ENCODE peak calls at places on chromosomes 11 and 22, in five cellular contexts. One of them, this sample, is unnamed.

GRCh38 chr11:113684558-113684957 is 21.6 kb downstream of the TMPRSS5 start:
- DNase-seq in kidney epithelial cell: no peak
- DNase-seq in dorsolateral prefrontal cortex: no peak
- DNase-seq in HL-60: no peak
- DNase-seq in cardiac fibroblast: no peak
- DNase-seq in this sample: no peak

GRCh38 chr11:33001281-33001680 is 14.4 kb upstream of the DEPDC7 start:
- DNase-seq in dorsolateral prefrontal cortex: no peak
- DNase-seq in cardiac fibroblast: no peak
- DNase-seq in HL-60: no peak
- DNase-seq in kidney epithelial cell: no peak
- DNase-seq in this sample: no peak

GRCh38 chr11:34792814-34793241 is 123.4 kb downstream of the APIP start:
- DNase-seq in dorsolateral prefrontal cortex: no peak
- DNase-seq in cardiac fibroblast: no peak
- DNase-seq in kidney epithelial cell: no peak
- DNase-seq in HL-60: no peak
- DNase-seq in this sample: no peak

GRCh38 chr11:59611570-59612565 is 3.7 kb downstream of the OSBP start:
- DNase-seq in cardiac fibroblast: peak
- DNase-seq in dorsolateral prefrontal cortex: no peak
- DNase-seq in kidney epithelial cell: no peak
- DNase-seq in HL-60: no peak
- DNase-seq in this sample: no peak

GRCh38 chr22:37599161-37599560 is 9.5 kb upstream of the GGA1 start:
- DNase-seq in HL-60: no peak
- DNase-seq in dorsolateral prefrontal cortex: no peak
- DNase-seq in cardiac fibroblast: no peak
- DNase-seq in kidney epithelial cell: no peak
- DNase-seq in this sample: no peak

GRCh38 chr22:31056986-31057599 is 24.0 kb upstream of the SMTN start:
- DNase-seq in HL-60: no peak
- DNase-seq in kidney epithelial cell: no peak
- DNase-seq in cardiac fibroblast: no peak
- DNase-seq in dorsolateral prefrontal cortex: no peak
- DNase-seq in this sample: no peak

GRCh38 chr22:46104881-46105493 is 45.3 kb upstream of the PPARA start:
- DNase-seq in cardiac fibroblast: no peak
- DNase-seq in HL-60: no peak
- DNase-seq in kidney epithelial cell: no peak
- DNase-seq in dorsolateral prefrontal cortex: no peak
- DNase-seq in this sample: no peak

GRCh38 chr11:38547464-38547863 is 1949.4 kb upstream of the RAG2 start:
- DNase-seq in HL-60: no peak
- DNase-seq in kidney epithelial cell: no peak
- DNase-seq in dorsolateral prefrontal cortex: no peak
- DNase-seq in cardiac fibroblast: peak
- DNase-seq in this sample: no peak

GRCh38 chr11:18457435-18457834 is 1.8 kb downstream of the LDHAL6A start:
- DNase-seq in kidney epithelial cell: no peak
- DNase-seq in cardiac fibroblast: peak
- DNase-seq in HL-60: no peak
- DNase-seq in dorsolateral prefrontal cortex: no peak
- DNase-seq in this sample: no peak

GRCh38 chr22:24161485-24161884 is 19.8 kb upstream of the SUSD2 start:
- DNase-seq in cardiac fibroblast: no peak
- DNase-seq in kidney epithelial cell: no peak
- DNase-seq in dorsolateral prefrontal cortex: no peak
- DNase-seq in HL-60: no peak
- DNase-seq in this sample: no peak
- TF ChIP-seq CTCF in cardiac fibroblast: no peak
- TF ChIP-seq CTCF in kidney epithelial cell: no peak
- TF ChIP-seq CTCF in dorsolateral prefrontal cortex: no peak
- TF ChIP-seq CTCF in HL-60: no peak
- TF ChIP-seq CTCF in this sample: no peak

DNA sequence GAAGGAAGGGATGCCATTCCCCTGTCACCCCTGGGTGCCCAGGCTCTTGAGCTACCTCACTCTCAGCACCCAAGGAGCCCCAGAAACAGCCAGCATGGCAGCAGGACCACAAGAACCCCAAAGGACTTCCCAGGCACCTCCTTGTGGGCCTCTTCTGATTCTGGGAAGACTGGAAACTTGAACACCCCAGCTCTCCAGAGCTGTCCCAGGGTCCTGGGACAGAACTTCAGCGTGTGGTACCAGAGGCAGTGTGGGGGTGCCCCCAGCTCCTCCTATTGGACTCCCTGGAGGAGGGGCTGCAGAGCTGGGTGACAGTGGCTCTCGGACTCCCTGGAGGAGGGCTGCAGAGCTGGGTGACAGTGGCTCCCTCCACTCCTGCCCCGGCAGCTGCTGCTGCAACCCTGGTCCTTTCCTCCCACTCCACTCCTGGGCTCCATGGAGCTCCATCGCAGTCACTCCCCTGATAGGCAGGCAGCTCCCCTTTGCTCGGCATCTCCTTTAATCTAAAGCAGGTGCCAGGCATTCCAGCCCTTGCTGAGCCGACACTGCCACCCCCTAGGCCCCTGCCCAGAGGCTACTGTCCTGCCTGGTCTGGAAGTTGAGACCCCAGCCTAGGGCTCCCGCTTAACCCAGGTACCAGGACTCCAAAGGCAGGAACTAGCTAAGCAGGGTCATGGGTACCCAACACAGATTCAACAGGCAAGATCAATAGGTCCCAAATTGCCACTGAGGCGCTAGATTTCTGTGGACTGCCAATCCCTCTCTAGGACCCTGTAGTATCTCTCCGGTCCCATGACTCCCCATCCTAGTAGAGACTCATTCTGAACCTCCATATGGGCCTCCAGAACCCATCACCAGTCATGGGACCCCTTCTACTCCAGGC is 2.7 kb downstream of the BCL9L start:
- DNase-seq in kidney epithelial cell: no peak
- DNase-seq in dorsolateral prefrontal cortex: no peak
- DNase-seq in HL-60: no peak
- DNase-seq in cardiac fibroblast: no peak
- DNase-seq in this sample: no peak
- H3K4me3 ChIP-seq in kidney epithelial cell: peak
- H3K4me3 ChIP-seq in dorsolateral prefrontal cortex: peak
- H3K4me3 ChIP-seq in HL-60: no peak
- H3K4me3 ChIP-seq in cardiac fibroblast: peak
- H3K4me3 ChIP-seq in this sample: peak

DNA sequence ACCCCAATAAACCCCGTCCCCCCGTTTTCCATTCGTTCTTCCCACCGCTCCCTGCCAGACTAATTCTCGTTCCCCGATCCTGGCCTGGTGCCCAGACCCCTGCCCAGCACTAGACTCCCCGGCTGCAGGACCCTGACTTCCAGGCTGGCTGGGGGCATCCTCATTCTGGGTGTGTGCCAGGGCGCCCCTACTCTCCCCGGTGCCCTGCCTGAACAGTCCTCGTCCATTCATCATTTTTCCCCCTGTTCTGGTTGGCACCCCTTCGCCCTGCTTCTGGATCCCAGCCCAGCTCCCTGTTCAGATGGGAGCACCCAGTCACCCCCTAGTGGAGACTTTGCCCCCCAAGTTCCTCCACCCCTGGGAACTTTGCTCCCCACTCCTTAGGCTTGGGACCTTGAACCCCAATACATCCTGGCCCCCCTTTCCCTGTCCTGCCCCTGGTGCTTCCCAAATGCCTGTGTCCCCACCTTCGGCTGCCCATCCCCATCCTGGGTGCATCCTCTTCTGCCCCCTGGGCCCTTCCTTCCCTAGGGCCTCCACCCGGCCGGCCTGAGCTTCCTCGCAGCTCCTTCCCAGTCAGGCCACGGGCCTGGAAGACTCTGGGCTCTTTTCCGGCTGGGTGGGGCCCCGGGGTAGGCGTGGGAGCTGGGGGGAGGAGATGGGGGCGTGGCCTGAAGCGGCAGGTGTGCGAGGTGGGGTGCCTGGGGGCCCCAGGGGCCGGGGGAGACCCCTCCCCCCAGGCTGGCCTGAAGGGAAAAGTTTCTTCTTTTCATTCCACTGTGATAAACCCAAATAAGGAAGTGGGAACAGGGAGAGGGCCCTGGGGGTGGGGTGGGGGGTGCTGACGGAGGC is 882 bp downstream of the PLCB3 start:
- DNase-seq in kidney epithelial cell: no peak
- DNase-seq in cardiac fibroblast: peak
- DNase-seq in dorsolateral prefrontal cortex: no peak
- DNase-seq in HL-60: no peak
- DNase-seq in this sample: no peak
- TF ChIP-seq CTCF in kidney epithelial cell: peak
- TF ChIP-seq CTCF in cardiac fibroblast: peak
- TF ChIP-seq CTCF in dorsolateral prefrontal cortex: peak
- TF ChIP-seq CTCF in HL-60: no peak
- TF ChIP-seq CTCF in this sample: peak

GRCh38 chr11:83691387-83692088 is 405.4 kb upstream of the CCDC90B start:
- DNase-seq in cardiac fibroblast: peak
- DNase-seq in dorsolateral prefrontal cortex: no peak
- DNase-seq in HL-60: no peak
- DNase-seq in kidney epithelial cell: no peak
- DNase-seq in this sample: no peak

GRCh38 chr11:83702795-83703194 is 416.6 kb upstream of the CCDC90B start:
- DNase-seq in cardiac fibroblast: no peak
- DNase-seq in kidney epithelial cell: no peak
- DNase-seq in HL-60: no peak
- DNase-seq in dorsolateral prefrontal cortex: no peak
- DNase-seq in this sample: no peak

GRCh38 chr11:83693279-83693992 is 407.3 kb upstream of the CCDC90B start:
- DNase-seq in dorsolateral prefrontal cortex: no peak
- DNase-seq in cardiac fibroblast: no peak
- DNase-seq in kidney epithelial cell: no peak
- DNase-seq in HL-60: no peak
- DNase-seq in this sample: no peak

GRCh38 chr11:83694191-83694905 is 408.2 kb upstream of the CCDC90B start:
- DNase-seq in dorsolateral prefrontal cortex: no peak
- DNase-seq in HL-60: no peak
- DNase-seq in kidney epithelial cell: no peak
- DNase-seq in cardiac fibroblast: no peak
- DNase-seq in this sample: no peak

DNA sequence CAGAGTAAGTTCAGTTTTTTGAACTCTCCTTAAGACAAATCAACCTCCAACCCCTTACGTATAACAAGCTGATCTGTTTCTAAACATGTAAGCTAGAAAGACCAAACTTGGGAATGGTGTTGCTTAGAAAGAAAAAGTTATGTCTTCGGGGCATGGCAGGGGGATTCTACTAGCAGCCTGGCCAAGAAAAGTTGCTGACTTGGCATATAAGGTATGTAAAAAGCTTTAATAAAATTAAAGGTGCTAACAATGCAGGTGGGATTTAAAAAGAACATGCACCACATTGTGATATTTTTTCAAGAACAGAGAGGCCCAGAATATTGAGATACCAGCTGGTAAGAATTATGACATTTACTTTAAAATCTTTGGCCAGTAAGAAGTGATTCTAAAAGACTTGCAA is 411.4 kb upstream of the CCDC90B start:
- DNase-seq in HL-60: no peak
- DNase-seq in kidney epithelial cell: no peak
- DNase-seq in cardiac fibroblast: no peak
- DNase-seq in dorsolateral prefrontal cortex: no peak
- DNase-seq in this sample: no peak
- H3K4me3 ChIP-seq in HL-60: no peak
- H3K4me3 ChIP-seq in kidney epithelial cell: no peak
- H3K4me3 ChIP-seq in cardiac fibroblast: no peak
- H3K4me3 ChIP-seq in dorsolateral prefrontal cortex: no peak
- H3K4me3 ChIP-seq in this sample: no peak

GRCh38 chr11:19800714-19801519 is 88.3 kb downstream of the NAV2 start:
- DNase-seq in cardiac fibroblast: no peak
- DNase-seq in dorsolateral prefrontal cortex: no peak
- DNase-seq in HL-60: no peak
- DNase-seq in kidney epithelial cell: no peak
- DNase-seq in this sample: no peak
- TF ChIP-seq CTCF in cardiac fibroblast: peak
- TF ChIP-seq CTCF in dorsolateral prefrontal cortex: no peak
- TF ChIP-seq CTCF in HL-60: no peak
- TF ChIP-seq CTCF in kidney epithelial cell: no peak
- TF ChIP-seq CTCF in this sample: peak

DNA sequence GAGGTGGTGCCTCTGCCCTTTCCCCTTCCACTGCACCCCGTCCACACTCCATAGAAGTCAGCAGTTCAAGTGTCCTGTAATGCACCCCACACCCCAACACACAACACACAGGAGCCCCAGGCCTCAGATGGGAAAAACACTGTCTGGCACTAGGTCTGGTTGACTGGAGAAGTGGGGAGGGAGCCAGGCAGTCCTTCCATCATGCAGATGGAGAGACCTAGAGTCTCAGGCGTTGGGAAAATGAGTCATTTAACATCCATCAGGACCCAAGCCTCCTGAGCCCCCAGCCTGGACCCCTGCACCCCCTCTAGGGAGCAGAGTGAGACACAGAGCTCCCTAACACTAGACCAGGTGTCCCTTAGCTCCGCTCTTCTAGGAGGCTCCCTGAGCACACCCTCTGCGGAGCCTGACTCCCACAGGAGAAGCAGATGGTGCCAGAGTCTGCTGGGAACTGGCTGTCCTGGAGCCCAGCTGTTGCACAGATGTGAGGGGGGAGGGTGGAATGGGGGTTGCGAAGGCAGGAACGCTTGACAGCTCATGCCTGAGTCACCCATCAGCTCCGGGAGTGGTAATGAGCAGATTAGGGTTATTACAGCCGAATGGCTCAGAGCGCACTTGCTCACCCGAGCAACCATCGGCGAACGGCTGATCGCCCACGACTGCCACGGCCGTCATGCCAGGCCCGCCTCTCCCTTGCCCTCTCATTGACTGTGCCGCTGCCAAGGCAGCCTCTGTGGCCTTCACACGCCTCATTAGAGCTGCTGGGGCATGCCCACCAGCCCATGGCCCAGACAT is 22.1 kb upstream of the SYT7 start:
- DNase-seq in kidney epithelial cell: peak
- DNase-seq in dorsolateral prefrontal cortex: no peak
- DNase-seq in cardiac fibroblast: peak
- DNase-seq in HL-60: no peak
- DNase-seq in this sample: peak
- H3K4me3 ChIP-seq in kidney epithelial cell: no peak
- H3K4me3 ChIP-seq in dorsolateral prefrontal cortex: no peak
- H3K4me3 ChIP-seq in cardiac fibroblast: no peak
- H3K4me3 ChIP-seq in HL-60: no peak
- H3K4me3 ChIP-seq in this sample: no peak

This sample was measured in epithelial cell of proximal tubule.